ENCODE peak calls at places on chromosomes 11 and 22, in five cellular contexts. J is GM23338, P is K562, F is fibroblast of lung, V is A673. E is an unnamed sample.

GRCh38 chr11:57377098-57377497 is 3.9 kb downstream of the PRG3 start:
- DNase-seq in J (no peak), P (no peak), F (no peak), V (no peak), E (no peak)

GRCh38 chr11:75639752-75640151 is 29.1 kb downstream of the MAP6 start:
- DNase-seq in J (no peak), P (no peak), F (peak; percentile 61), V (peak; percentile 78), E (no peak)

GRCh38 chr11:88174627-88175003 is 628 bp downstream of the RAB38 start:
- DNase-seq in J (peak; percentile 56), P (no peak), F (peak; percentile 75), V (peak; percentile 85), E (no peak)

GRCh38 chr11:6557761-6558674 is 45.4 kb downstream of the RRP8 start:
- DNase-seq in J (no peak), P (no peak), F (no peak), V (no peak), E (no peak)

GRCh38 chr22:21866821-21867527 is 471 bp downstream of the MAPK1 start:
- DNase-seq in J (peak; percentile 44), P (peak; percentile 99), F (peak; percentile 7), V (peak; percentile 54), E (no peak)

GRCh38 chr11:121933294-121933693 is 182.7 kb downstream of the BLID start:
- DNase-seq in J (no peak), P (no peak), F (no peak), V (no peak), E (no peak)

GRCh38 chr11:8937159-8937558 is 4.4 kb upstream of the C11orf16 start:
- DNase-seq in J (no peak), P (no peak), F (no peak), V (no peak), E (no peak)

GRCh38 chr11:63832336-63832735 is 6.6 kb upstream of the MARK2 start:
- DNase-seq in J (no peak), P (no peak), F (no peak), V (no peak), E (no peak)

GRCh38 chr22:38138961-38139360 is 28.5 kb upstream of the BAIAP2L2 start:
- DNase-seq in J (no peak), P (no peak), F (no peak), V (no peak), E (no peak)

GRCh38 chr11:69485337-69486041 is 4.0 kb downstream of the LINC01488 start:
- DNase-seq in J (no peak), P (no peak), F (no peak), V (no peak), E (no peak)

GRCh38 chr11:67694875-67695555 is 20.6 kb upstream of the ALDH3B2 start:
- DNase-seq in J (no peak), P (peak; percentile 11), F (no peak), V (no peak), E (no peak)

GRCh38 chr22:23264610-23265388 is 84.5 kb downstream of the BCR start:
- DNase-seq in J (no peak), P (peak; percentile 68), F (no peak), V (no peak), E (no peak)

GRCh38 chr22:29065468-29066190 is 4.0 kb upstream of the C22orf31 start:
- DNase-seq in J (no peak), P (no peak), F (no peak), V (no peak), E (no peak)

GRCh38 chr11:72621008-72621610 is 53.1 kb downstream of the PDE2A start:
- DNase-seq in J (no peak), P (no peak), F (no peak), V (no peak), E (no peak)

GRCh38 chr22:48750826-48751440 is 1076.7 kb downstream of the BRD1 start:
- DNase-seq in J (no peak), P (no peak), F (no peak), V (no peak), E (no peak)

GRCh38 chr22:48753381-48753730 is 1074.3 kb downstream of the BRD1 start:
- DNase-seq in J (no peak), P (no peak), F (no peak), V (no peak), E (no peak)

GRCh38 chr22:48750282-48750681 is 1077.4 kb downstream of the BRD1 start:
- DNase-seq in J (no peak), P (no peak), F (no peak), V (no peak), E (no peak)

GRCh38 chr22:48752451-48753380 is 1075.0 kb downstream of the BRD1 start:
- DNase-seq in J (no peak), P (no peak), F (no peak), V (no peak), E (no peak)

GRCh38 chr22:48751539-48752437 is 1075.9 kb downstream of the BRD1 start:
- DNase-seq in J (no peak), P (no peak), F (no peak), V (no peak), E (no peak)
- TF ChIP-seq EZH2 in J (no peak), P (no peak), F (no peak), V (no peak), E (no peak)

GRCh38 chr22:31726692-31727091 is 23.2 kb downstream of the PRR14L start:
- DNase-seq in J (no peak), P (no peak), F (no peak), V (no peak), E (no peak)
- H3K36me3 ChIP-seq in J (peaks cover 19% of the 10 kb centered on the region), P (peaks cover 41% of the 10 kb centered on the region), F (no peaks in the 10 kb centered on the region), V (peaks cover 21% of the 10 kb centered on the region), E (peaks cover 8% of the 10 kb centered on the region)

GRCh38 chr22:50060441-50061140 is 2.5 kb upstream of the TTLL8 start:
- DNase-seq in J (peak; percentile 47), P (no peak), F (no peak), V (no peak), E (no peak)

GRCh38 chr22:50058338-50059184 is 463 bp upstream of the TTLL8 start:
- DNase-seq in J (no peak), P (no peak), F (no peak), V (no peak), E (no peak)

GRCh38 chr22:50057868-50058311 is at the start of gene TTLL8:
- DNase-seq in J (peak; percentile 28), P (no peak), F (no peak), V (no peak), E (no peak)

GRCh38 chr22:50059881-50060262 is 1.8 kb upstream of the TTLL8 start:
- DNase-seq in J (no peak), P (no peak), F (no peak), V (no peak), E (no peak)

DNA sequence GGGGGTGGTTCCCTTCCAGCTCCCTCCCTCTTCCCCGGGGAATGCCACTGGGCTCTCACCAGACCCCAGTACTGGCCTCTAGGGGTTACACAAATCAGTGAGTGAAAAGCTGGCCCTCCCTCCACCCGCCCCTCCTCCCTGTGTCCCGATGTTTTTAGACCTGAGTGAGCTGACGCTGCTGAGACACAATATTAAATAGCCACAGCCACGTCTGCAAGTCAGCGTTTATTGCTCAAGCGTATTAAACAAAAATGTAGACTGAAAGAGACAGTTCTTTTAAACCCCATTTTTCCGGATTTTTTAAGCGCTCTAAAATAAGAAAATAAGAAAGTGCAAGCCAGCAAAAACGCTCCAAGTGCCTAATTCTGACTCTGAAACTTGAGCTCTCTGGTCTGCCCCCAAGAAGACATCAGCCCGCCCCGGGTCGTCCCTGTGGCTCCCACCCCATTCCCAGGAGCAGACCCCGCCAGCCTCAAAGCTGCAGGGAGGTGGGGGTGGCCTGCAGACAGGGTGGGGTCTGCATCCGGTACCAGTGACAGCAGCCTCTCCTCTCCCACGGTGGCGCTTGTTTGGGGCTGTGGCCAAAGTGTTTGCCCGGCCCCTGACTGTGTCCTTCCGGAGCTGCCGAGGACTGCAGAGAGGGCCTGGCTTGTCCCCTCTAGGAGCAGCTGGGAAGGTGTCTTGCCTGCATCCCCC is 1.2 kb upstream of the TTLL8 start:
- DNase-seq in J (peak; percentile 82), P (peak; percentile 63), F (peak; percentile 58), V (peak; percentile 53), E (no peak)
- TF ChIP-seq EZH2 in J (no peak), P (no peak), F (no peak), V (no peak), E (peak; percentile 64)

GRCh38 chr11:60935676-60936442 is 11.6 kb downstream of the TMEM132A start:
- DNase-seq in J (no peak), P (no peak), F (no peak), V (no peak), E (no peak)
- H3K36me3 ChIP-seq in J (peaks cover 4% of the 10 kb centered on the region), P (no peaks in the 10 kb centered on the region), F (no peaks in the 10 kb centered on the region), V (peaks cover 18% of the 10 kb centered on the region), E (peaks cover 12% of the 10 kb centered on the region)

E was measured in keratinocyte.